ENCODE peak calls at places on chromosomes 16 and 17, in four cellular contexts. H, W, A and Q are unnamed samples.
A peak's percentile ranks its signal among the peaks of the same experiment; 100 is the strongest.

GRCh38 chr16:84844049-84844350 is 24.2 kb downstream of the CRISPLD2 start:
- DNase-seq in H (no peak), W (no peak), A (no peak), Q (no peak)

GRCh38 chr17:2721603-2722002 is 10.0 kb upstream of the CLUH start:
- DNase-seq in H (no peak), W (no peak), A (no peak), Q (no peak)

GRCh38 chr16:71537643-71538042 is 11.4 kb downstream of the CHST4 start:
- DNase-seq in H (peak; percentile 76), W (peak; percentile 21), A (peak; percentile 66), Q (peak; percentile 55)

GRCh38 chr17:18181358-18181757 is 2.3 kb upstream of the ALKBH5 start:
- DNase-seq in H (no peak), W (no peak), A (no peak), Q (no peak)

GRCh38 chr16:9542165-9542755 is 450.8 kb downstream of the HAPSTR1 start:
- DNase-seq in H (no peak), W (no peak), A (no peak), Q (no peak)

GRCh38 chr16:68607443-68607842 is 37.7 kb upstream of the CDH3 start:
- DNase-seq in H (no peak), W (no peak), A (no peak), Q (no peak)

GRCh38 chr16:56238188-56238587 is 46.9 kb downstream of the GNAO1 start:
- DNase-seq in H (no peak), W (no peak), A (no peak), Q (no peak)

GRCh38 chr17:29283496-29283895 is 10.5 kb downstream of the NUFIP2 start:
- DNase-seq in H (no peak), W (no peak), A (no peak), Q (no peak)

GRCh38 chr16:74480150-74481029 is 59.1 kb upstream of the CLEC18B start:
- DNase-seq in H (no peak), W (no peak), A (no peak), Q (no peak)

GRCh38 chr17:43905985-43906852 is 1.1 kb downstream of the MPP2 start:
- DNase-seq in H (peak; percentile 90), W (no peak), A (peak; percentile 47), Q (peak; percentile 48)

GRCh38 chr17:8123695-8124349 is at the start of gene HES7:
- DNase-seq in H (peak; percentile 84), W (no peak), A (no peak), Q (no peak)

GRCh38 chr17:20960871-20961270 is 81.9 kb downstream of the USP22 start:
- DNase-seq in H (no peak), W (no peak), A (no peak), Q (no peak)

GRCh38 chr17:35084987-35085386 is 21.5 kb upstream of the RFFL start:
- DNase-seq in H (no peak), W (no peak), A (no peak), Q (no peak)

GRCh38 chr16:50462793-50463507 is 85.2 kb upstream of the NKD1 start:
- DNase-seq in H (peak; percentile 49), W (no peak), A (peak; percentile 72), Q (no peak)

GRCh38 chr16:24525970-24526559 is 13.3 kb upstream of the RBBP6 start:
- DNase-seq in H (peak; percentile 26), W (no peak), A (peak; percentile 58), Q (no peak)
- TF ChIP-seq YY1 in H (peak; percentile 22), W (no peak), A (peak; percentile 70), Q (no peak)

DNA sequence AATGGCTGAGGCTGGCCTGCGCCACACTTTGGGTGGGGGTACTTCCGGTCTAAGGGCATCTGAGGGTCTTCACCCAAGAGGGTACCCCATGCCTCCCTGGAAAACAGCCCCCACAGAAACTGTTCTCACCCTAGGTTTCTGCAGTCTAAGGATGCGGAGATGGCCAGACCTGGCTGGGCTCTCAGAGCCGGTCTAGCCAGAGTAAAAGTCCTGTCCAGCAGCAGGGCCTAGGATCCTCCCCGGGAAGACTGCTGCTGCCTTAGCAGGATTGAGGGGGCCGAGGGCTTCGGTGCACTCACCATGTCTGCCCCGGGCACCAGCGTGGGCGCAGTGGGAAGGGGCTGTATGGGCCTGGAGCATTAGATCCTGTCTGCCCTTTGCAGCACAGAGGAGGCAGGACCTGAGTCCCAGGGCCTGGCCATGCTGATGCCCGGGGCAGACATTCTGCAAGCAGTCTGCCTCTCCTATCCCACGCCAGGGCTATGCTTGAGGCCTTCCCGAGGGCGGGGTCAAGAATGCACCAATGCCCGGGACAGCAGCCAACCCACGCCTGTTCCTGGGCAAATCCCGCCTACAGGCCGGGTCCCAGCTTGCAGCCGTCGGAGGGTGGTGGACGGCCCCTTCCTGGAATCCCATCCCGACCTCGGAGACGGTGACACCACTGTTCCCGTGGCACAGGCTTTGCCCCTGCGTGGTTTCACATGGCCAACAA is 54.7 kb downstream of the CBFA2T3 start:
- DNase-seq in H (peak; percentile 67), W (no peak), A (no peak), Q (no peak)
- TF ChIP-seq SUZ12 in H (no peak), W (no peak), A (no peak), Q (no peak)

GRCh38 chr17:56896217-56896967 is 17.5 kb downstream of the TRIM25 start:
- DNase-seq in H (no peak), W (no peak), A (no peak), Q (no peak)
- TF ChIP-seq YY1 in H (no peak), W (no peak), A (no peak), Q (no peak)

GRCh38 chr16:73013974-73014373 is 34.0 kb downstream of the ZFHX3 start:
- DNase-seq in H (no peak), W (no peak), A (no peak), Q (no peak)
- TF ChIP-seq SUZ12 in H (no peak), W (no peak), A (no peak), Q (no peak)

DNA sequence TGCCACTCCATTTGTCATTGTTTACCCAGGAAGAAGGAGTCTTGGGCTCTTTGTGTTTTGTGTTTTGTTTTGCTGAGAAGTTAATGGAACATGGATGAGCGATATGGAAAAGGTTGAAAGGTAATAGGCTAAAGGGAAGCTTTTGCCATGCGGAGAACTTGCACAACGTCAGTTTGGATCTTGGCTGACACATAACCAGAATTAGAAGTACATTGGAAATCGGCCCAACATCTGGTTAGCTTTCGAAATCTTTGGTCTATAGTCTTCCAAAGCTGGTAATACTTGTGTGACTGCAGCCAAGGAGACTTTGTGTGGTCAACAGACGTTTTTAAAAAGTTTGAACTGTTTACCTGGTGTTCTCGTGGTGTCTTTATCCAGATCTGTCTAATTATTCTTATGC is 89.6 kb downstream of the CLEC16A start:
- DNase-seq in H (no peak), W (no peak), A (no peak), Q (no peak)
- TF ChIP-seq YY1 in H (no peak), W (no peak), A (no peak), Q (no peak)

GRCh38 chr17:64679710-64680216 is 17.7 kb upstream of the SMURF2 start:
- DNase-seq in H (no peak), W (no peak), A (peak; percentile 81), Q (no peak)
- TF ChIP-seq SUZ12 in H (no peak), W (no peak), A (no peak), Q (no peak)

GRCh38 chr16:1044515-1045362 is 27.8 kb upstream of the SSTR5 start:
- DNase-seq in H (no peak), W (no peak), A (no peak), Q (no peak)
- TF ChIP-seq YY1 in H (no peak), W (no peak), A (no peak), Q (no peak)

GRCh38 chr16:28981517-28981916 is 3.3 kb upstream of the LAT start:
- DNase-seq in H (peak; percentile 90), W (no peak), A (peak; percentile 38), Q (peak; percentile 30)
- TF ChIP-seq SUZ12 in H (no peak), W (no peak), A (no peak), Q (no peak)

DNA sequence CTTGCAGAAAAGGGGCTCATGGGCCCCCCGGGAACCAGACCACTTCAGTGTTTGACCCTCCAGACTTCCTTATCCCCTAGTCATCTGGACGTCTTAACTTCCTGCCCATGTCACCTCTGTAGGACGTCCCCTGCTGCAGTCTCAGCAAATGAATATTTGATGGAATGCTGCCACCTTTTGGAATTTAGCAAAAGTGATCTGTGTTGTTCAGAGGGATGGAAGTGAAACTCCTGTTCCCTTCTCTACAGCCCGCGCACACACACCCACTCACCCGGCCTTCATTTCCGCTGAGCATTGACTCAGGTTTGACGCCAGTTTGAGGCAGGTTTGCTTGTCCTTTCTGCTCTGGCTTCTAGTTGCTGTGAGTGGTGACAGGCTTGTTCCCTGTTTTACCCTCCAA is 507.2 kb upstream of the EEF2KMT start:
- DNase-seq in H (no peak), W (no peak), A (peak; percentile 23), Q (peak; percentile 44)
- TF ChIP-seq YY1 in H (no peak), W (no peak), A (no peak), Q (no peak)